ENCODE peak calls at places on chromosomes 4 and X, in four cellular contexts. W is IMR-90, Z is trophoblast cell, M is H9. G is an unnamed sample.

GRCh38 chrX:134803551-134804183 is 145.4 kb upstream of the PLAC1 start:
- DNase-seq in W (no peak), Z (no peak), M (no peak), G (peak; percentile 91)

GRCh38 chr4:85793256-85793655 is 318.3 kb downstream of the ARHGAP24 start:
- DNase-seq in W (no peak), Z (no peak), M (no peak), G (no peak)

GRCh38 chr4:105895324-105895608 is at the start of gene NPNT:
- DNase-seq in W (no peak), Z (no peak), M (peak; percentile 44), G (no peak)

GRCh38 chr4:105677689-105678088 is 30.8 kb downstream of the INTS12 start:
- DNase-seq in W (no peak), Z (no peak), M (no peak), G (no peak)

GRCh38 chrX:147916375-147916968 is 4.8 kb downstream of the FMR1 start:
- DNase-seq in W (no peak), Z (peak; percentile 38), M (no peak), G (no peak)

GRCh38 chr4:24604558-24605214 is 20.3 kb upstream of the DHX15 start:
- DNase-seq in W (no peak), Z (no peak), M (no peak), G (no peak)

GRCh38 chr4:148044889-148045352 is 313.0 kb downstream of the ARHGAP10 start:
- DNase-seq in W (no peak), Z (no peak), M (no peak), G (no peak)

GRCh38 chr4:77852892-77853495 is 9.6 kb upstream of the MRPL1 start:
- DNase-seq in W (no peak), Z (no peak), M (no peak), G (no peak)

GRCh38 chr4:140662082-140662869 is 93.5 kb upstream of the UCP1 start:
- DNase-seq in W (peak; percentile 52), Z (peak; percentile 71), M (no peak), G (peak; percentile 84)

GRCh38 chrX:65195621-65196020 is 219.4 kb upstream of the ZC4H2 start:
- DNase-seq in W (no peak), Z (peak; percentile 63), M (no peak), G (peak; percentile 58)

GRCh38 chr4:62912531-62912930 is 1496.7 kb downstream of the TECRL start:
- DNase-seq in W (no peak), Z (no peak), M (no peak), G (no peak)

GRCh38 chr4:84877051-84877833 is 89.2 kb downstream of the WDFY3 start:
- DNase-seq in W (no peak), Z (peak; percentile 92), M (no peak), G (peak; percentile 53)

GRCh38 chr4:7910721-7911015 is 29.0 kb downstream of the AFAP1 start:
- DNase-seq in W (no peak), Z (no peak), M (no peak), G (no peak)
- H3K18ac ChIP-seq in W (peak overlapping the region; percentile 85), Z (peak overlapping the region; percentile 54), M (peak overlapping the region; percentile 64), G (peak overlapping the region; percentile 65)

GRCh38 chrX:50751091-50751490 is 62.9 kb downstream of the SHROOM4 start:
- DNase-seq in W (no peak), Z (no peak), M (no peak), G (no peak)

GRCh38 chrX:50747471-50747900 is 66.5 kb downstream of the SHROOM4 start:
- DNase-seq in W (peak; percentile 45), Z (peak; percentile 38), M (no peak), G (peak; percentile 13)
- H3K27ac ChIP-seq in W (no peak overlapping the region), Z (no peak overlapping the region), M (no peak overlapping the region), G (no peak overlapping the region)

GRCh38 chr4:146521543-146522097 is at the start of gene SLC10A7:
- DNase-seq in W (peak; percentile 71), Z (peak; percentile 85), M (peak; percentile 82), G (peak; percentile 90)
- H3K18ac ChIP-seq in W (peak within 1 kb of the TSS; percentile 87), Z (peak within 1 kb of the TSS; percentile 27), M (no peak within 1 kb of the TSS), G (peak within 1 kb of the TSS; percentile 29)

GRCh38 chrX:41184312-41184711 is 99.1 kb downstream of the USP9X start:
- DNase-seq in W (no peak), Z (no peak), M (no peak), G (no peak)
- H3K27ac ChIP-seq in W (no peak overlapping the region), Z (no peak overlapping the region), M (no peak overlapping the region), G (no peak overlapping the region)

DNA sequence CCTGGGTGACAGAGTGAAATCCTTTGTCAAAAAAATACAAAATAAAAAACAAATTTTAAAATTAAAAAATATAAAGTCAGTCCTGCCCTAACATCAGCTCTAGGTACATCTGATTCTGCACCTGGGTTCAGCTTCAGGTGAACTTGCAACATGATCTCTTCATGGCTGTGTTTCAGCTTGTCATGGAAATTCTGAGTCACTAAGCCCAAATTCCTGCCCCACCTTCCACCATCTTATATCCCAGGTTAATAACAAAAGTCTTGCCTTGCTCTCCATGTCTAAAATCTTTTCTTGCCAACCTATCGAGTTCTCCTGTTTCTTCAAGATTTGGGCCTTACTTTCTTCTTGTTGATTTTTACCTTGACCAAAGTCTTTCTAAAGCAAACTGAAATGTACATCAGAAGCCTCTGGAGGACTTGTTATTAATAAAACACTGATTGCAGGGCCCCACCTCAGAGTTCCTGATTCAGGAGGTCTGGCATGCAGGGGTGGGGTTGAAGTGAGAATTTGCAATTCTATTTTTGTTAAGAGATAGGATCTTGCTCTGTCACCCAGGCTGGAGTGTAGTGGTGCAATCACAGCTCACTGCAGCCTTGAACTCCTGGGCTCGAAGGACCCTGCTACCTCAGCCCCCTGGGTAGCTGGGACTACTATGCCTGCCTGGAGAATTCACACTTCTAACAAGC is 125.8 kb upstream of the VCX3A start:
- DNase-seq in W (no peak), Z (peak; percentile 54), M (no peak), G (peak; percentile 57)
- H3K18ac ChIP-seq in W (no peak overlapping the region), Z (no peak overlapping the region), M (no peak overlapping the region), G (no peak overlapping the region)

DNA sequence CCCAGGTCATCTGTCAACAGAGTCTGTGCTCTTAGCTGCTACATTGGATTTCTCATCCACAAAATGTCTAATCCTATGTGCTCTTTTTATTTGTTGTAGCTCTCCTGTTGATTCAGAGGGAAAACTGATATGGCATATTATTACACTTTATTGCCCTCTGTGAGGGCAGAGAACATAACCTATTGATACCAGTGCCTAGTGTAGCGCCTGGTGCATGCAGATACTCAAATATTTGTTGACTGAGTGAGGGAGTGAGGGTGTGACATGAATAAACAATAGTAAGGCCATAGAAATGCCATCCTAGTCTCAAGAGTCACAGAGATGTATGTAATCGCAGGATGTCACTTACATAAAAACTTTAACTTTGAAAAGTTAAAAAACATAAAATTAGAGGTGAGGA is 159.1 kb downstream of the SHROOM3 start:
- DNase-seq in W (no peak), Z (no peak), M (no peak), G (no peak)
- H3K27ac ChIP-seq in W (no peak overlapping the region), Z (no peak overlapping the region), M (no peak overlapping the region), G (no peak overlapping the region)

GRCh38 chrX:261167-261857 is 19.9 kb upstream of the PLCXD1 start:
- DNase-seq in W (peak; percentile 23), Z (no peak), M (peak; percentile 56), G (peak; percentile 70)
- H3K18ac ChIP-seq in W (no peak overlapping the region), Z (peak overlapping the region; percentile 93), M (peak overlapping the region; percentile 50), G (no peak overlapping the region)